ENCODE peak calls at places on chromosomes 3 and 15, in six cellular contexts. One of them, this sample, is unnamed.

GRCh38 chr3:149603126-149604074 is 54.4 kb downstream of the WWTR1 start:
- DNase-seq in NB4: no peak
- DNase-seq in tibial nerve: no peak
- DNase-seq in lower leg skin: no peak
- DNase-seq in IMR-90: peak; percentile 82
- DNase-seq in heart left ventricle: no peak
- DNase-seq in this sample: no peak

GRCh38 chr15:37093480-37094410 is 6.6 kb downstream of the MEIS2 start:
- DNase-seq in NB4: no peak
- DNase-seq in lower leg skin: no peak
- DNase-seq in IMR-90: peak; percentile 69
- DNase-seq in tibial nerve: no peak
- DNase-seq in heart left ventricle: peak; percentile 21
- DNase-seq in this sample: peak; percentile 40

GRCh38 chr15:35674873-35675781 is 129.2 kb upstream of the DPH6 start:
- DNase-seq in heart left ventricle: no peak
- DNase-seq in lower leg skin: no peak
- DNase-seq in NB4: no peak
- DNase-seq in tibial nerve: no peak
- DNase-seq in IMR-90: peak; percentile 77
- DNase-seq in this sample: no peak

GRCh38 chr3:108300103-108300849 is 3.9 kb downstream of the HHLA2 start:
- DNase-seq in NB4: no peak
- DNase-seq in IMR-90: no peak
- DNase-seq in lower leg skin: no peak
- DNase-seq in heart left ventricle: no peak
- DNase-seq in tibial nerve: no peak
- DNase-seq in this sample: no peak

GRCh38 chr3:56864090-56864489 is 62.3 kb upstream of the ARHGEF3 start:
- DNase-seq in heart left ventricle: no peak
- DNase-seq in IMR-90: no peak
- DNase-seq in lower leg skin: no peak
- DNase-seq in NB4: no peak
- DNase-seq in tibial nerve: no peak
- DNase-seq in this sample: no peak

GRCh38 chr3:52872245-52872644 is 25.1 kb downstream of the STIMATE start:
- DNase-seq in heart left ventricle: no peak
- DNase-seq in lower leg skin: no peak
- DNase-seq in IMR-90: peak; percentile 44
- DNase-seq in NB4: no peak
- DNase-seq in tibial nerve: no peak
- DNase-seq in this sample: no peak

GRCh38 chr15:74212494-74212893 is 9.9 kb upstream of the STRA6 start:
- DNase-seq in NB4: no peak
- DNase-seq in lower leg skin: no peak
- DNase-seq in IMR-90: no peak
- DNase-seq in heart left ventricle: no peak
- DNase-seq in tibial nerve: no peak
- DNase-seq in this sample: no peak

GRCh38 chr3:134771962-134772361 is 23.1 kb upstream of the EPHB1 start:
- DNase-seq in heart left ventricle: no peak
- DNase-seq in NB4: no peak
- DNase-seq in tibial nerve: no peak
- DNase-seq in IMR-90: no peak
- DNase-seq in lower leg skin: no peak
- DNase-seq in this sample: no peak

GRCh38 chr15:71049706-71050422 is 65.4 kb upstream of the THSD4 start:
- DNase-seq in tibial nerve: no peak
- DNase-seq in IMR-90: peak; percentile 68
- DNase-seq in NB4: no peak
- DNase-seq in lower leg skin: no peak
- DNase-seq in heart left ventricle: no peak
- DNase-seq in this sample: no peak

GRCh38 chr15:70451861-70452653 is 311.3 kb downstream of the UACA start:
- DNase-seq in IMR-90: no peak
- DNase-seq in NB4: no peak
- DNase-seq in tibial nerve: no peak
- DNase-seq in lower leg skin: no peak
- DNase-seq in heart left ventricle: no peak
- DNase-seq in this sample: no peak

GRCh38 chr15:32701863-32702262 is 15.9 kb upstream of the GREM1 start:
- DNase-seq in tibial nerve: no peak
- DNase-seq in NB4: no peak
- DNase-seq in lower leg skin: no peak
- DNase-seq in heart left ventricle: no peak
- DNase-seq in IMR-90: peak; percentile 30
- DNase-seq in this sample: no peak

GRCh38 chr15:31364301-31365031 is 37.8 kb downstream of the KLF13 start:
- DNase-seq in NB4: peak; percentile 52
- DNase-seq in IMR-90: no peak
- DNase-seq in heart left ventricle: peak; percentile 60
- DNase-seq in lower leg skin: peak; percentile 90
- DNase-seq in tibial nerve: no peak
- DNase-seq in this sample: no peak

GRCh38 chr15:34621675-34622074 is 38.2 kb upstream of the GOLGA8B start:
- DNase-seq in IMR-90: peak; percentile 58
- DNase-seq in tibial nerve: no peak
- DNase-seq in lower leg skin: no peak
- DNase-seq in heart left ventricle: no peak
- DNase-seq in NB4: no peak
- DNase-seq in this sample: no peak

GRCh38 chr3:111738790-111739189 is 120.3 kb upstream of the PHLDB2 start:
- DNase-seq in IMR-90: no peak
- DNase-seq in NB4: no peak
- DNase-seq in heart left ventricle: no peak
- DNase-seq in lower leg skin: no peak
- DNase-seq in tibial nerve: no peak
- DNase-seq in this sample: no peak

GRCh38 chr15:26355671-26356070 is 417.2 kb downstream of the GABRB3 start:
- DNase-seq in heart left ventricle: no peak
- DNase-seq in lower leg skin: no peak
- DNase-seq in tibial nerve: no peak
- DNase-seq in IMR-90: no peak
- DNase-seq in NB4: no peak
- DNase-seq in this sample: no peak

GRCh38 chr15:62549345-62549970 is 384.4 kb upstream of the C2CD4B start:
- DNase-seq in NB4: peak; percentile 20
- DNase-seq in IMR-90: peak; percentile 33
- DNase-seq in tibial nerve: no peak
- DNase-seq in heart left ventricle: no peak
- DNase-seq in lower leg skin: no peak
- DNase-seq in this sample: no peak

GRCh38 chr3:158430968-158431367 is 140.0 kb upstream of the MLF1 start:
- DNase-seq in NB4: no peak
- DNase-seq in IMR-90: peak; percentile 42
- DNase-seq in lower leg skin: no peak
- DNase-seq in tibial nerve: no peak
- DNase-seq in heart left ventricle: no peak
- DNase-seq in this sample: no peak

GRCh38 chr3:158660711-158661110 is 11.7 kb downstream of the LXN start:
- DNase-seq in IMR-90: peak; percentile 24
- DNase-seq in heart left ventricle: no peak
- DNase-seq in lower leg skin: no peak
- DNase-seq in tibial nerve: no peak
- DNase-seq in NB4: no peak
- DNase-seq in this sample: no peak

GRCh38 chr3:105398407-105398806 is 31.7 kb downstream of the ALCAM start:
- DNase-seq in heart left ventricle: no peak
- DNase-seq in lower leg skin: no peak
- DNase-seq in NB4: no peak
- DNase-seq in tibial nerve: no peak
- DNase-seq in IMR-90: no peak
- DNase-seq in this sample: no peak

GRCh38 chr3:171614318-171614967 is 154.2 kb upstream of the TNIK start:
- DNase-seq in NB4: peak; percentile 6
- DNase-seq in heart left ventricle: peak; percentile 33
- DNase-seq in tibial nerve: no peak
- DNase-seq in lower leg skin: no peak
- DNase-seq in IMR-90: peak; percentile 41
- DNase-seq in this sample: no peak

GRCh38 chr3:11198495-11198894 is 44.2 kb downstream of the HRH1 start:
- DNase-seq in IMR-90: no peak
- DNase-seq in heart left ventricle: no peak
- DNase-seq in tibial nerve: no peak
- DNase-seq in lower leg skin: no peak
- DNase-seq in NB4: no peak
- DNase-seq in this sample: no peak

GRCh38 chr15:66293419-66294156 is at the start of gene DIS3L:
- DNase-seq in tibial nerve: peak; percentile 18
- DNase-seq in lower leg skin: peak; percentile 91
- DNase-seq in IMR-90: peak; percentile 20
- DNase-seq in NB4: peak; percentile 88
- DNase-seq in heart left ventricle: peak; percentile 70
- DNase-seq in this sample: peak; percentile 61
- TF ChIP-seq POLR2A in tibial nerve: peak; percentile 33
- TF ChIP-seq POLR2A in lower leg skin: no peak
- TF ChIP-seq POLR2A in IMR-90: no peak
- TF ChIP-seq POLR2A in NB4: peak; percentile 86
- TF ChIP-seq POLR2A in heart left ventricle: no peak
- TF ChIP-seq POLR2A in this sample: peak; percentile 71

DNA sequence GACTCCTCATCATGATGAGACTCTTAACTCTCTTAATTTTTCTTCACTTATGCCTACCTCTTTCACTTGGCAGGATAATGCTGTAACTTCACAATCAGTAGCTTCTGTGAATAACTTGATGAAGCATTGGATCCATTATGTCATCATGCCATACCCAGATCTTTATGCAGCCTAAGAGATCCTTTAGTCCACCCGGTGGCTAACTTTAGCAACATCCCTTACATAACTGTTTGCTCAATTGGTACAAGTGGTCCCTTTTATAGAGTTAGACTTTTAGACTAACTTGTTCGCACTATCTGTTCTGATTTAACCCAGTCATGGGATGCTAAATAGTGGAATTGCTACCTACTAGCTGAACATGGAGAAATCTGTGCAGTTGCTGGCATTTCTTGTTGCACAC is 184.5 kb downstream of the USP13 start:
- DNase-seq in NB4: peak; percentile 19
- DNase-seq in IMR-90: peak; percentile 24
- DNase-seq in tibial nerve: no peak
- DNase-seq in heart left ventricle: no peak
- DNase-seq in lower leg skin: no peak
- DNase-seq in this sample: no peak
- TF ChIP-seq CTCF in NB4: no peak
- TF ChIP-seq CTCF in IMR-90: peak; percentile 6
- TF ChIP-seq CTCF in tibial nerve: no peak
- TF ChIP-seq CTCF in heart left ventricle: no peak
- TF ChIP-seq CTCF in lower leg skin: no peak
- TF ChIP-seq CTCF in this sample: no peak

DNA sequence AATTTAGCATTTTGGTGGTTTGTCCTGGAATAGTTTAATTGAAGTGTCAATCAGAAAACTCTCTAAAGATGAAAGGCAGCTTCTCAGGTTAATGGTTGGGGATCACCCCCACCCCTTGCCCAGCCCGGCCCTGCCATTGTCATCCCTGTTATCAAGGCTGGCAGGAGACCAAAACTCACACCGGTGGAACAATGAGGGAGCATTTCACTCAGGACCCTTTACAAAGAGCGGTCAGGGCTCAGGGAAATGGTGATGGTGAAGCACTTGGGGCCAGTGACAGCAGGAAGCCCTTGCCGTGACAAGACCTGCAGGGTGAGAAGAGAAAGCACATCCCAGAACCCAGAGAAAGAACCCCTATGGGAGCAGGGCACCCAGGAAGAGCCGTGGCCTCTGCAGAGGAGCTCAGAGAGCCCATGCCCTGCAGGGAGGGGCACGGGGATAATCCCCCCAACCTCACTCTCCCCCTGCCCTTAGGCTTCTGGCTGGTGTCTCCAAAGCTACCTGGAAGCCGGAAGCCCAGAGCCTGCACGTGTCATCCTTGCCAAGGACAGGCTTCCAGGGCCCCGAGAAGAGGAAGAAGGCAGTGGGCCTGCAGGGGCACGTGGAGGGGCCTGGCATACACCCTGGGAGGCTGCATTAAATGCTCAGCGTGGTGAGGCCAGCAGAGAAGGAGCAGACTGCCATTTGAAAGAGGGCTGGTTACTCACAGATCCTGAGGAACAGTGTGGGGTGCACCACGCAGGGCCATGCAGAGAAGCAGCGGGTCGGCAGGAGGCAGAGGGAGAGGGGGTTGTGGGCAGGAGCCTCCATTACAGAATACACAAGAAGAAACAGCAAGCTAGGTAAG is 80.6 kb upstream of the PRR20G start:
- DNase-seq in heart left ventricle: no peak
- DNase-seq in NB4: no peak
- DNase-seq in lower leg skin: peak; percentile 74
- DNase-seq in IMR-90: no peak
- DNase-seq in tibial nerve: no peak
- DNase-seq in this sample: no peak
- TF ChIP-seq POLR2A in heart left ventricle: no peak
- TF ChIP-seq POLR2A in NB4: no peak
- TF ChIP-seq POLR2A in lower leg skin: no peak
- TF ChIP-seq POLR2A in IMR-90: no peak
- TF ChIP-seq POLR2A in tibial nerve: no peak
- TF ChIP-seq POLR2A in this sample: no peak

DNA sequence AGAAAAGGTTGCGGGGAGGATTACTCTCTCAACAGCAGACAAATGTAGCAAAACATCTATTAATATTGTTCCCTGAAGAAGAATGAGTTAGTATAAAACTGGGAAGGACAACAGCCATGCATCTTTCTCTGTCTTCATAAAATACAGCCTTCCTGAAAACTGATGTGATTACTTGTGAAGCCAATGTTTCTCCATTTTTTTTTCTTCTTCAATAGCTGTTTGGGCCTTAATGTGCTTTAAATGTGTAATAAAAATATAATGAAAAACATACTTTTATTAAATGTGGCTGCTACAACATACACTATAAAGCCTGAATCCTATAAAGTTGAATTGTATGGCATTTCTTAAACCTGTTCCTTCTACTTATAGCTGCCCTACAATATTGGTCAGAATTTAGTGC is 146.3 kb upstream of the LMCD1 start:
- DNase-seq in IMR-90: no peak
- DNase-seq in heart left ventricle: no peak
- DNase-seq in tibial nerve: no peak
- DNase-seq in NB4: no peak
- DNase-seq in lower leg skin: no peak
- DNase-seq in this sample: no peak
- TF ChIP-seq CTCF in IMR-90: no peak
- TF ChIP-seq CTCF in heart left ventricle: no peak
- TF ChIP-seq CTCF in tibial nerve: no peak
- TF ChIP-seq CTCF in NB4: no peak
- TF ChIP-seq CTCF in lower leg skin: no peak
- TF ChIP-seq CTCF in this sample: no peak

GRCh38 chr15:101168463-101168824 is 83.4 kb downstream of the CHSY1 start:
- DNase-seq in tibial nerve: no peak
- DNase-seq in IMR-90: peak; percentile 65
- DNase-seq in lower leg skin: peak; percentile 92
- DNase-seq in NB4: no peak
- DNase-seq in heart left ventricle: peak; percentile 75
- DNase-seq in this sample: no peak
- TF ChIP-seq POLR2A in tibial nerve: no peak
- TF ChIP-seq POLR2A in IMR-90: no peak
- TF ChIP-seq POLR2A in lower leg skin: no peak
- TF ChIP-seq POLR2A in NB4: no peak
- TF ChIP-seq POLR2A in heart left ventricle: no peak
- TF ChIP-seq POLR2A in this sample: no peak